ENCODE peak calls at places on chromosomes 13 and 19, in eight cellular contexts. One of them, this sample, is unnamed.
A peak's percentile ranks its signal among the peaks of the same experiment; 100 is the strongest.

GRCh38 chr13:108494991-108495661 is 134.3 kb upstream of the MYO16 start:
- DNase-seq in left lung: no peak
- DNase-seq in breast epithelium: no peak
- DNase-seq in adrenal gland: no peak
- DNase-seq in MM.1S: no peak
- DNase-seq in neural progenitor cell: peak; percentile 58
- DNase-seq in cardiac muscle cell: no peak
- DNase-seq in CD8-positive, alpha-beta T cell: no peak
- DNase-seq in this sample: no peak

GRCh38 chr13:49421391-49421790 is 22.5 kb downstream of the CAB39L start:
- DNase-seq in adrenal gland: no peak
- DNase-seq in MM.1S: no peak
- DNase-seq in breast epithelium: no peak
- DNase-seq in CD8-positive, alpha-beta T cell: no peak
- DNase-seq in left lung: no peak
- DNase-seq in neural progenitor cell: peak; percentile 43
- DNase-seq in cardiac muscle cell: peak; percentile 11
- DNase-seq in this sample: no peak

GRCh38 chr19:46863818-46864629 is 3.2 kb downstream of the ARHGAP35 start:
- DNase-seq in neural progenitor cell: peak; percentile 82
- DNase-seq in left lung: peak; percentile 74
- DNase-seq in MM.1S: no peak
- DNase-seq in cardiac muscle cell: peak; percentile 36
- DNase-seq in breast epithelium: peak; percentile 68
- DNase-seq in CD8-positive, alpha-beta T cell: no peak
- DNase-seq in adrenal gland: no peak
- DNase-seq in this sample: no peak

GRCh38 chr19:19956431-19957075 is 55.8 kb downstream of the ZNF93 start:
- DNase-seq in CD8-positive, alpha-beta T cell: no peak
- DNase-seq in MM.1S: no peak
- DNase-seq in neural progenitor cell: peak; percentile 87
- DNase-seq in cardiac muscle cell: peak; percentile 4
- DNase-seq in adrenal gland: no peak
- DNase-seq in left lung: no peak
- DNase-seq in breast epithelium: no peak
- DNase-seq in this sample: peak; percentile 85

GRCh38 chr13:22757530-22758120 is 423.2 kb upstream of the SGCG start:
- DNase-seq in cardiac muscle cell: peak; percentile 45
- DNase-seq in breast epithelium: no peak
- DNase-seq in left lung: no peak
- DNase-seq in adrenal gland: no peak
- DNase-seq in neural progenitor cell: peak; percentile 22
- DNase-seq in MM.1S: no peak
- DNase-seq in CD8-positive, alpha-beta T cell: no peak
- DNase-seq in this sample: no peak

GRCh38 chr19:17775245-17775927 is 19.6 kb upstream of the B3GNT3 start:
- DNase-seq in neural progenitor cell: peak; percentile 82
- DNase-seq in breast epithelium: no peak
- DNase-seq in cardiac muscle cell: peak; percentile 56
- DNase-seq in CD8-positive, alpha-beta T cell: no peak
- DNase-seq in MM.1S: peak; percentile 28
- DNase-seq in adrenal gland: peak; percentile 56
- DNase-seq in left lung: no peak
- DNase-seq in this sample: no peak

GRCh38 chr13:23723463-23723862 is 153.3 kb downstream of the TNFRSF19 start:
- DNase-seq in adrenal gland: no peak
- DNase-seq in breast epithelium: no peak
- DNase-seq in CD8-positive, alpha-beta T cell: no peak
- DNase-seq in MM.1S: no peak
- DNase-seq in neural progenitor cell: no peak
- DNase-seq in left lung: no peak
- DNase-seq in cardiac muscle cell: no peak
- DNase-seq in this sample: no peak

GRCh38 chr19:49888478-49888901 is 8.2 kb downstream of the IL4I1 start:
- DNase-seq in cardiac muscle cell: no peak
- DNase-seq in breast epithelium: no peak
- DNase-seq in adrenal gland: no peak
- DNase-seq in CD8-positive, alpha-beta T cell: no peak
- DNase-seq in neural progenitor cell: no peak
- DNase-seq in left lung: no peak
- DNase-seq in MM.1S: no peak
- DNase-seq in this sample: no peak

GRCh38 chr13:79673310-79673992 is 192.5 kb downstream of the NDFIP2 start:
- DNase-seq in adrenal gland: no peak
- DNase-seq in left lung: no peak
- DNase-seq in MM.1S: no peak
- DNase-seq in CD8-positive, alpha-beta T cell: no peak
- DNase-seq in breast epithelium: no peak
- DNase-seq in neural progenitor cell: no peak
- DNase-seq in cardiac muscle cell: peak; percentile 68
- DNase-seq in this sample: no peak

GRCh38 chr13:99796175-99796819 is 175.3 kb downstream of the ZIC5 start:
- DNase-seq in MM.1S: peak; percentile 30
- DNase-seq in adrenal gland: peak; percentile 37
- DNase-seq in left lung: no peak
- DNase-seq in CD8-positive, alpha-beta T cell: no peak
- DNase-seq in cardiac muscle cell: peak; percentile 87
- DNase-seq in neural progenitor cell: peak; percentile 89
- DNase-seq in breast epithelium: no peak
- DNase-seq in this sample: peak; percentile 21

GRCh38 chr13:81480634-81481033 is 1139.7 kb upstream of the SPRY2 start:
- DNase-seq in left lung: no peak
- DNase-seq in adrenal gland: no peak
- DNase-seq in breast epithelium: no peak
- DNase-seq in MM.1S: no peak
- DNase-seq in neural progenitor cell: no peak
- DNase-seq in cardiac muscle cell: peak; percentile 2
- DNase-seq in CD8-positive, alpha-beta T cell: no peak
- DNase-seq in this sample: no peak

GRCh38 chr13:54934121-54934520 is 1905.5 kb downstream of the OLFM4 start:
- DNase-seq in breast epithelium: no peak
- DNase-seq in left lung: no peak
- DNase-seq in CD8-positive, alpha-beta T cell: no peak
- DNase-seq in adrenal gland: no peak
- DNase-seq in MM.1S: no peak
- DNase-seq in neural progenitor cell: no peak
- DNase-seq in cardiac muscle cell: no peak
- DNase-seq in this sample: no peak

GRCh38 chr13:20151016-20151415 is 9.8 kb downstream of the GJA3 start:
- DNase-seq in cardiac muscle cell: peak; percentile 74
- DNase-seq in breast epithelium: no peak
- DNase-seq in left lung: no peak
- DNase-seq in CD8-positive, alpha-beta T cell: no peak
- DNase-seq in MM.1S: no peak
- DNase-seq in neural progenitor cell: no peak
- DNase-seq in adrenal gland: no peak
- DNase-seq in this sample: no peak

GRCh38 chr19:28577199-28577598 is 635.8 kb downstream of the UQCRFS1 start:
- DNase-seq in left lung: no peak
- DNase-seq in adrenal gland: no peak
- DNase-seq in breast epithelium: no peak
- DNase-seq in CD8-positive, alpha-beta T cell: no peak
- DNase-seq in MM.1S: no peak
- DNase-seq in cardiac muscle cell: no peak
- DNase-seq in neural progenitor cell: no peak
- DNase-seq in this sample: no peak

GRCh38 chr19:43634877-43635560 is 4.6 kb downstream of the CADM4 start:
- DNase-seq in CD8-positive, alpha-beta T cell: no peak
- DNase-seq in neural progenitor cell: peak; percentile 86
- DNase-seq in MM.1S: no peak
- DNase-seq in cardiac muscle cell: peak; percentile 45
- DNase-seq in breast epithelium: no peak
- DNase-seq in left lung: no peak
- DNase-seq in adrenal gland: no peak
- DNase-seq in this sample: no peak

GRCh38 chr13:111033172-111034133 is 81.7 kb upstream of the ARHGEF7 start:
- DNase-seq in breast epithelium: no peak
- DNase-seq in cardiac muscle cell: no peak
- DNase-seq in neural progenitor cell: no peak
- DNase-seq in MM.1S: no peak
- DNase-seq in CD8-positive, alpha-beta T cell: no peak
- DNase-seq in adrenal gland: no peak
- DNase-seq in left lung: no peak
- DNase-seq in this sample: no peak

GRCh38 chr13:48505597-48506091 is 27.2 kb downstream of the RCBTB2 start:
- DNase-seq in MM.1S: peak; percentile 78
- DNase-seq in breast epithelium: no peak
- DNase-seq in cardiac muscle cell: no peak
- DNase-seq in neural progenitor cell: no peak
- DNase-seq in left lung: peak; percentile 53
- DNase-seq in CD8-positive, alpha-beta T cell: peak; percentile 42
- DNase-seq in adrenal gland: no peak
- DNase-seq in this sample: no peak

GRCh38 chr13:32811297-32811800 is 204.9 kb upstream of the KL start:
- DNase-seq in adrenal gland: no peak
- DNase-seq in MM.1S: peak; percentile 22
- DNase-seq in CD8-positive, alpha-beta T cell: no peak
- DNase-seq in left lung: no peak
- DNase-seq in cardiac muscle cell: no peak
- DNase-seq in breast epithelium: no peak
- DNase-seq in neural progenitor cell: peak; percentile 15
- DNase-seq in this sample: peak; percentile 81

GRCh38 chr13:41588899-41589298 is 131.5 kb downstream of the RGCC start:
- DNase-seq in MM.1S: no peak
- DNase-seq in left lung: no peak
- DNase-seq in neural progenitor cell: no peak
- DNase-seq in cardiac muscle cell: no peak
- DNase-seq in adrenal gland: no peak
- DNase-seq in breast epithelium: no peak
- DNase-seq in CD8-positive, alpha-beta T cell: no peak
- DNase-seq in this sample: no peak

GRCh38 chr19:31356587-31357314 is 7.5 kb upstream of the TSHZ3 start:
- DNase-seq in MM.1S: no peak
- DNase-seq in CD8-positive, alpha-beta T cell: peak; percentile 40
- DNase-seq in adrenal gland: peak; percentile 55
- DNase-seq in neural progenitor cell: peak; percentile 75
- DNase-seq in breast epithelium: no peak
- DNase-seq in cardiac muscle cell: peak; percentile 54
- DNase-seq in left lung: peak; percentile 55
- DNase-seq in this sample: no peak

GRCh38 chr13:74098077-74098476 is 36.1 kb downstream of the KLF12 start:
- DNase-seq in CD8-positive, alpha-beta T cell: no peak
- DNase-seq in left lung: no peak
- DNase-seq in neural progenitor cell: no peak
- DNase-seq in MM.1S: no peak
- DNase-seq in adrenal gland: no peak
- DNase-seq in breast epithelium: no peak
- DNase-seq in cardiac muscle cell: no peak
- DNase-seq in this sample: no peak

GRCh38 chr19:10946964-10947657 is 13.7 kb upstream of the SMARCA4 start:
- DNase-seq in neural progenitor cell: no peak
- DNase-seq in adrenal gland: no peak
- DNase-seq in left lung: no peak
- DNase-seq in MM.1S: no peak
- DNase-seq in CD8-positive, alpha-beta T cell: no peak
- DNase-seq in cardiac muscle cell: no peak
- DNase-seq in breast epithelium: no peak
- DNase-seq in this sample: no peak

GRCh38 chr13:26759156-26759906 is 1.3 kb downstream of the GPR12 start:
- DNase-seq in CD8-positive, alpha-beta T cell: no peak
- DNase-seq in breast epithelium: no peak
- DNase-seq in MM.1S: no peak
- DNase-seq in adrenal gland: no peak
- DNase-seq in neural progenitor cell: peak; percentile 31
- DNase-seq in left lung: no peak
- DNase-seq in cardiac muscle cell: no peak
- DNase-seq in this sample: no peak

GRCh38 chr13:96492758-96493157 is 402.9 kb downstream of the HS6ST3 start:
- DNase-seq in neural progenitor cell: no peak
- DNase-seq in left lung: no peak
- DNase-seq in cardiac muscle cell: no peak
- DNase-seq in adrenal gland: no peak
- DNase-seq in breast epithelium: no peak
- DNase-seq in MM.1S: no peak
- DNase-seq in CD8-positive, alpha-beta T cell: no peak
- DNase-seq in this sample: no peak

GRCh38 chr19:1451916-1452801 is 2.2 kb downstream of the APC2 start:
- DNase-seq in cardiac muscle cell: no peak
- DNase-seq in left lung: no peak
- DNase-seq in breast epithelium: no peak
- DNase-seq in neural progenitor cell: peak; percentile 91
- DNase-seq in CD8-positive, alpha-beta T cell: no peak
- DNase-seq in MM.1S: no peak
- DNase-seq in adrenal gland: no peak
- DNase-seq in this sample: no peak

GRCh38 chr19:40078377-40078776 is 12.4 kb downstream of the ZNF780A start:
- DNase-seq in cardiac muscle cell: no peak
- DNase-seq in breast epithelium: no peak
- DNase-seq in neural progenitor cell: no peak
- DNase-seq in CD8-positive, alpha-beta T cell: no peak
- DNase-seq in MM.1S: no peak
- DNase-seq in left lung: no peak
- DNase-seq in adrenal gland: no peak
- DNase-seq in this sample: no peak
- H3K9me3 ChIP-seq in cardiac muscle cell: peaks cover 3% of the 10 kb centered on the region
- H3K9me3 ChIP-seq in breast epithelium: peaks cover 44% of the 10 kb centered on the region
- H3K9me3 ChIP-seq in neural progenitor cell: peaks cover 12% of the 10 kb centered on the region
- H3K9me3 ChIP-seq in CD8-positive, alpha-beta T cell: peaks cover 30% of the 10 kb centered on the region
- H3K9me3 ChIP-seq in MM.1S: no peaks in the 10 kb centered on the region
- H3K9me3 ChIP-seq in left lung: no peaks in the 10 kb centered on the region
- H3K9me3 ChIP-seq in adrenal gland: peaks cover 22% of the 10 kb centered on the region
- H3K9me3 ChIP-seq in this sample: peaks cover 20% of the 10 kb centered on the region

GRCh38 chr13:45584816-45585215 is 30.7 kb downstream of the ERICH6B start:
- DNase-seq in breast epithelium: no peak
- DNase-seq in adrenal gland: no peak
- DNase-seq in cardiac muscle cell: peak; percentile 11
- DNase-seq in MM.1S: no peak
- DNase-seq in left lung: no peak
- DNase-seq in CD8-positive, alpha-beta T cell: no peak
- DNase-seq in neural progenitor cell: peak; percentile 9
- DNase-seq in this sample: no peak
- TF ChIP-seq CTCF in breast epithelium: no peak
- TF ChIP-seq CTCF in adrenal gland: no peak
- TF ChIP-seq CTCF in cardiac muscle cell: no peak
- TF ChIP-seq CTCF in MM.1S: no peak
- TF ChIP-seq CTCF in left lung: no peak
- TF ChIP-seq CTCF in CD8-positive, alpha-beta T cell: no peak
- TF ChIP-seq CTCF in neural progenitor cell: peak; percentile 36
- TF ChIP-seq CTCF in this sample: no peak

GRCh38 chr19:53867225-53868090 is at the start of gene MYADM:
- DNase-seq in MM.1S: no peak
- DNase-seq in breast epithelium: peak; percentile 99
- DNase-seq in neural progenitor cell: peak; percentile 100
- DNase-seq in CD8-positive, alpha-beta T cell: peak; percentile 99
- DNase-seq in cardiac muscle cell: peak; percentile 99
- DNase-seq in left lung: peak; percentile 99
- DNase-seq in adrenal gland: peak; percentile 98
- DNase-seq in this sample: peak; percentile 100
- H3K4me3 ChIP-seq in MM.1S: no peak within 1 kb of the TSS
- H3K4me3 ChIP-seq in breast epithelium: peak within 1 kb of the TSS; percentile 93
- H3K4me3 ChIP-seq in neural progenitor cell: peak within 1 kb of the TSS; percentile 72
- H3K4me3 ChIP-seq in CD8-positive, alpha-beta T cell: peak within 1 kb of the TSS; percentile 96
- H3K4me3 ChIP-seq in cardiac muscle cell: peak within 1 kb of the TSS; percentile 70
- H3K4me3 ChIP-seq in left lung: peak within 1 kb of the TSS; percentile 71
- H3K4me3 ChIP-seq in adrenal gland: peak within 1 kb of the TSS; percentile 75
- H3K4me3 ChIP-seq in this sample: peak within 1 kb of the TSS; percentile 92

DNA sequence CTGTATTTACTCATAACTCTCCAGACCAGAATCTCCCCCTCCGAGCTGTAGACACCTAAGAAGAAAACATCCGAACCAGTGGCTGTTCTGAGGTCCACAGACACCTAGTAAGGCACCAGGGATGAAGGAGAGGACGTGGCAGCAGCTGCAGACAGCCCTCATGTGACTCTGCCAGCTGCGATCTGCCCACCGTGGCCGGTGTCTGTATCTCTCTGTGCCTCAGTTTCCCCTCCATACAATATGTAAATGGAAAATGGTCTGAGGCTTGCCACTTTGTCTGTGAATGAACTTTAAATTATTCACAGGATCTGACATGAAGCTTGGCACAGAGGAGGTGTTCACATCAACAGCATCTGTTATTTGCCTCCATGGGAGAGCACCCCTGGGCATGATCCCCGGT is 2.4 kb downstream of the CEACAM4 start:
- DNase-seq in left lung: no peak
- DNase-seq in adrenal gland: no peak
- DNase-seq in breast epithelium: no peak
- DNase-seq in cardiac muscle cell: no peak
- DNase-seq in CD8-positive, alpha-beta T cell: no peak
- DNase-seq in MM.1S: no peak
- DNase-seq in neural progenitor cell: no peak
- DNase-seq in this sample: peak; percentile 75
- H3K9me3 ChIP-seq in left lung: no peaks in the 10 kb centered on the region
- H3K9me3 ChIP-seq in adrenal gland: no peaks in the 10 kb centered on the region
- H3K9me3 ChIP-seq in breast epithelium: no peaks in the 10 kb centered on the region
- H3K9me3 ChIP-seq in cardiac muscle cell: no peaks in the 10 kb centered on the region
- H3K9me3 ChIP-seq in CD8-positive, alpha-beta T cell: no peaks in the 10 kb centered on the region
- H3K9me3 ChIP-seq in MM.1S: no peaks in the 10 kb centered on the region
- H3K9me3 ChIP-seq in neural progenitor cell: no peaks in the 10 kb centered on the region
- H3K9me3 ChIP-seq in this sample: no peaks in the 10 kb centered on the region

This sample was measured in esophagus muscularis mucosa.